ENCODE peak calls at places on chromosomes 1 and 21, in ten cellular contexts. G is upper lobe of right lung; U is adrenal gland; F is foreskin fibroblast; Z is ovary; V is fibroblast of lung; R is CD8-positive, alpha-beta T cell; C is right atrium auricular region; I is lung; Y is epithelial cell of esophagus. A is an unnamed sample.

GRCh38 chr1:204694145-204694544 is 8.6 kb upstream of the LRRN2 start:
- DNase-seq in I (no peak), Y (no peak), V (no peak), C (no peak), R (no peak), G (no peak), U (no peak), F (no peak), Z (no peak), A (no peak)

GRCh38 chr1:99566290-99567021 is 79.5 kb upstream of the PALMD start:
- DNase-seq in I (no peak), R (no peak), F (no peak), U (no peak), G (no peak), Z (no peak), C (no peak), Y (no peak), V (no peak), A (no peak)

GRCh38 chr1:12407050-12407961 is 177.5 kb downstream of the VPS13D start:
- DNase-seq in Z (no peak), G (no peak), V (peak; percentile 67), C (no peak), Y (peak; percentile 66), R (no peak), F (peak; percentile 79), U (no peak), I (no peak), A (peak; percentile 83)

GRCh38 chr1:14810631-14811325 is 212.3 kb downstream of the KAZN start:
- DNase-seq in I (no peak), F (no peak), Y (no peak), Z (no peak), U (peak; percentile 20), V (peak; percentile 71), R (no peak), C (no peak), G (no peak), A (peak; percentile 17)

GRCh38 chr1:193458628-193459027 is 272.2 kb upstream of the B3GALT2 start:
- DNase-seq in G (no peak), V (peak; percentile 30), I (no peak), U (no peak), F (no peak), Z (no peak), Y (peak; percentile 43), C (no peak), R (no peak), A (no peak)

GRCh38 chr1:215007880-215008279 is 74.7 kb upstream of the KCNK2 start:
- DNase-seq in Y (no peak), G (no peak), C (no peak), V (no peak), I (no peak), R (no peak), F (peak; percentile 64), Z (no peak), U (no peak), A (peak; percentile 87)

GRCh38 chr1:16922466-16922865 is 735 bp downstream of the CROCC start:
- DNase-seq in U (no peak), C (no peak), Y (no peak), Z (no peak), G (peak; percentile 33), R (no peak), F (no peak), V (no peak), I (no peak), A (no peak)

GRCh38 chr21:38244885-38245869 is 11.6 kb upstream of the KCNJ15 start:
- DNase-seq in F (peak; percentile 95), Y (peak; percentile 88), V (peak; percentile 100), R (no peak), I (no peak), C (no peak), U (no peak), G (no peak), Z (no peak), A (peak; percentile 100)

GRCh38 chr1:196467230-196467629 is 141.0 kb downstream of the KCNT2 start:
- DNase-seq in F (no peak), U (no peak), I (no peak), V (peak; percentile 73), G (no peak), C (no peak), Y (no peak), R (no peak), Z (no peak), A (peak; percentile 12)

GRCh38 chr1:17849216-17849615 is 94.1 kb downstream of the ACTL8 start:
- DNase-seq in F (peak; percentile 43), G (no peak), Z (no peak), V (no peak), R (no peak), C (no peak), U (no peak), I (no peak), Y (no peak), A (peak; percentile 21)

GRCh38 chr1:164613176-164613575 is 54.2 kb downstream of the PBX1 start:
- DNase-seq in Z (no peak), F (peak; percentile 55), U (no peak), Y (peak; percentile 91), R (no peak), V (peak; percentile 66), C (no peak), G (no peak), I (no peak), A (peak; percentile 45)

GRCh38 chr1:7405844-7406500 is 365.1 kb upstream of the VAMP3 start:
- DNase-seq in I (no peak), R (no peak), V (no peak), G (peak; percentile 33), Z (no peak), Y (no peak), U (no peak), F (no peak), C (peak; percentile 38), A (no peak)

GRCh38 chr1:208534979-208535378 is 290.8 kb upstream of the PLXNA2 start:
- DNase-seq in R (no peak), C (no peak), U (no peak), F (no peak), Z (no peak), G (no peak), V (no peak), I (peak; percentile 9), Y (no peak), A (no peak)

GRCh38 chr1:99481391-99481996 is 164.4 kb upstream of the PALMD start:
- DNase-seq in C (no peak), Z (no peak), Y (peak; percentile 71), I (peak; percentile 49), U (peak; percentile 72), V (peak; percentile 57), G (no peak), R (no peak), F (peak; percentile 76), A (peak; percentile 70)

GRCh38 chr1:112688781-112689193 is 14.3 kb downstream of the MOV10 start:
- DNase-seq in I (no peak), F (no peak), Z (no peak), R (no peak), U (no peak), V (no peak), Y (no peak), C (peak; percentile 58), G (no peak), A (no peak)

GRCh38 chr21:34965200-34966174 is 83.6 kb downstream of the RUNX1 start:
- DNase-seq in V (peak; percentile 77), C (no peak), U (no peak), I (no peak), F (peak; percentile 75), Y (peak; percentile 24), R (no peak), Z (no peak), G (no peak), A (peak; percentile 59)

GRCh38 chr21:32367158-32367557 is 25.7 kb downstream of the URB1 start:
- DNase-seq in Z (no peak), V (no peak), R (no peak), G (no peak), F (no peak), C (no peak), U (no peak), I (no peak), Y (no peak), A (peak; percentile 47)

GRCh38 chr1:6083801-6084467 is 38.2 kb downstream of the KCNAB2 start:
- DNase-seq in Y (no peak), V (peak; percentile 50), F (peak; percentile 73), G (no peak), R (no peak), I (no peak), C (no peak), U (no peak), Z (no peak), A (peak; percentile 45)

GRCh38 chr1:180230791-180231505 is 884 bp downstream of the LHX4 start:
- DNase-seq in Z (no peak), Y (peak; percentile 43), I (no peak), F (peak; percentile 57), V (peak; percentile 70), C (no peak), U (no peak), G (no peak), R (no peak), A (peak; percentile 26)

GRCh38 chr1:61337037-61337436 is 254.7 kb downstream of the NFIA start:
- DNase-seq in U (no peak), I (no peak), Z (no peak), V (no peak), F (peak; percentile 26), R (no peak), G (no peak), C (no peak), Y (peak; percentile 24), A (peak; percentile 22)
- TF ChIP-seq CTCF in U (peak; percentile 15), I (no peak), Z (no peak), V (no peak), F (peak; percentile 11), R (no peak), G (peak; percentile 6), C (peak; percentile 33), Y (peak; percentile 42), A (peak; percentile 27)

GRCh38 chr1:243267346-243268283 is 11.8 kb downstream of the SDCCAG8 start:
- DNase-seq in G (peak; percentile 87), Y (peak; percentile 43), F (no peak), U (no peak), C (no peak), Z (no peak), R (no peak), I (peak; percentile 55), V (no peak), A (peak; percentile 73)
- H3K4me3 ChIP-seq in G (peak overlapping the region; percentile 5), Y (no peak overlapping the region), F (no peak overlapping the region), U (no peak overlapping the region), C (no peak overlapping the region), Z (no peak overlapping the region), R (no peak overlapping the region), I (no peak overlapping the region), V (no peak overlapping the region), A (no peak overlapping the region)

GRCh38 chr1:238690415-238690814 is 696.0 kb upstream of the CHRM3 start:
- DNase-seq in Z (no peak), U (no peak), R (no peak), C (no peak), I (no peak), Y (peak; percentile 39), G (no peak), V (peak; percentile 22), F (no peak), A (peak; percentile 36)
- TF ChIP-seq CTCF in Z (no peak), U (no peak), R (no peak), C (no peak), I (no peak), Y (peak; percentile 18), G (no peak), V (no peak), F (no peak), A (peak; percentile 10)

GRCh38 chr1:155091071-155092051 is 12.7 kb downstream of the EFNA3 start:
- DNase-seq in C (peak; percentile 80), Z (peak; percentile 82), R (peak; percentile 52), G (peak; percentile 89), V (peak; percentile 38), U (peak; percentile 85), I (peak; percentile 78), F (peak; percentile 84), Y (peak; percentile 68), A (peak; percentile 67)
- H3K4me3 ChIP-seq in C (no peak overlapping the region), Z (no peak overlapping the region), R (no peak overlapping the region), G (no peak overlapping the region), V (no peak overlapping the region), U (no peak overlapping the region), I (no peak overlapping the region), F (no peak overlapping the region), Y (no peak overlapping the region), A (no peak overlapping the region)

A was measured in fibroblast of mammary gland.